ENCODE peak calls at places on chromosomes 11 and 22, in six cellular contexts. P is ovary, T is right lobe of liver, Z is caudate nucleus, I is Daoy, Q is glomerular endothelial cell. O is an unnamed sample.

GRCh38 chr11:2270322-2271076 is at the start of gene ASCL2:
- DNase-seq in Z (no peak), T (peak), P (peak), Q (no peak), I (no peak), O (no peak)

GRCh38 chr11:66414120-66414934 is 6.5 kb upstream of the NPAS4 start:
- DNase-seq in P (no peak), I (no peak), Z (no peak), T (no peak), Q (no peak), O (no peak)

GRCh38 chr11:86162257-86162656 is 82.3 kb upstream of the EED start:
- DNase-seq in Q (no peak), T (no peak), I (peak), Z (no peak), P (peak), O (no peak)

GRCh38 chr11:128620306-128621175 is 33.2 kb upstream of the ETS1 start:
- DNase-seq in T (no peak), P (no peak), I (no peak), Q (no peak), Z (no peak), O (no peak)

GRCh38 chr11:73236879-73237278 is 18.8 kb downstream of the P2RY2 start:
- DNase-seq in T (no peak), Q (no peak), Z (no peak), P (peak), I (peak), O (no peak)

GRCh38 chr11:125275905-125276634 is 111.5 kb downstream of the PKNOX2 start:
- DNase-seq in Q (no peak), P (no peak), I (peak), Z (no peak), T (no peak), O (no peak)

GRCh38 chr11:92136792-92137191 is 87.8 kb upstream of the FAT3 start:
- DNase-seq in Q (no peak), Z (no peak), I (peak), T (no peak), P (no peak), O (no peak)

GRCh38 chr22:46354176-46354992 is 18.9 kb downstream of the TRMU start:
- DNase-seq in Q (no peak), I (no peak), T (no peak), Z (no peak), P (no peak), O (no peak)

GRCh38 chr11:61532136-61533038 is 23.8 kb downstream of the LRRC10B start:
- DNase-seq in Q (no peak), P (no peak), Z (no peak), I (peak), T (peak), O (no peak)

GRCh38 chr11:92837595-92837994 is 131.9 kb upstream of the MTNR1B start:
- DNase-seq in Q (no peak), T (no peak), P (no peak), Z (no peak), I (no peak), O (no peak)

GRCh38 chr11:96015911-96016565 is 92.1 kb upstream of the MTMR2 start:
- DNase-seq in Q (no peak), T (no peak), Z (no peak), I (no peak), P (no peak), O (no peak)

GRCh38 chr11:64854534-64855502 is 10.4 kb upstream of the CDC42BPG start:
- DNase-seq in P (peak), Q (no peak), T (no peak), Z (no peak), I (peak), O (peak)

GRCh38 chr22:17972385-17973181 is 51.8 kb downstream of the MICAL3 start:
- DNase-seq in Q (peak), P (peak), Z (no peak), T (no peak), I (peak), O (no peak)

GRCh38 chr11:134409552-134410429 is 2.3 kb downstream of the B3GAT1 start:
- DNase-seq in T (no peak), Q (no peak), P (no peak), Z (no peak), I (no peak), O (peak)

GRCh38 chr22:16601437-16602223 is 9.0 kb upstream of the CCT8L2 start:
- DNase-seq in I (no peak), P (peak), T (no peak), Q (no peak), Z (no peak), O (no peak)

GRCh38 chr22:46604306-46604690 is 15.9 kb upstream of the GRAMD4 start:
- DNase-seq in P (no peak), T (no peak), Z (no peak), I (no peak), Q (no peak), O (no peak)

GRCh38 chr22:45918455-45919370 is 58.2 kb downstream of the WNT7B start:
- DNase-seq in T (no peak), Q (no peak), P (no peak), Z (no peak), I (peak), O (no peak)

GRCh38 chr11:75925785-75926164 is 110.8 kb downstream of the UVRAG start:
- DNase-seq in P (no peak), Q (no peak), T (no peak), Z (no peak), I (peak), O (no peak)

GRCh38 chr11:32831241-32831640 is 1.5 kb downstream of the PRRG4 start:
- DNase-seq in T (no peak), Q (no peak), Z (no peak), I (no peak), P (no peak), O (no peak)

GRCh38 chr11:118908931-118909618 is 16.7 kb downstream of the BCL9L start:
- DNase-seq in Q (no peak), T (peak), Z (peak), P (peak), I (peak), O (peak)

GRCh38 chr11:7413961-7414728 is 71.2 kb upstream of the OLFML1 start:
- DNase-seq in T (no peak), I (peak), P (no peak), Q (no peak), Z (no peak), O (no peak)

GRCh38 chr11:23013509-23013908 is 153.2 kb upstream of the CCDC179 start:
- DNase-seq in Z (no peak), Q (no peak), P (no peak), I (no peak), T (no peak), O (no peak)

GRCh38 chr22:26169312-26170111 is at the start of gene SEZ6L:
- DNase-seq in Z (no peak), Q (no peak), T (no peak), P (peak), I (peak), O (no peak)

GRCh38 chr11:101584651-101585050 is 844 bp upstream of the TRPC6 start:
- DNase-seq in Q (no peak), Z (no peak), P (no peak), I (no peak), T (no peak), O (no peak)

GRCh38 chr11:66115638-66116410 is 45.8 kb downstream of the PACS1 start:
- DNase-seq in I (peak), P (no peak), T (no peak), Z (no peak), Q (no peak), O (no peak)